ENCODE peak calls at places on chromosomes 13 and 19, in six cellular contexts. V is H54, R is upper lobe of left lung, T is ovary, Y is A549, Q is suprapubic skin. U is an unnamed sample.

GRCh38 chr13:100694722-100695644 is 20.4 kb upstream of the TMTC4 start:
- DNase-seq in V (peak), R (no peak), T (no peak), Y (peak), Q (no peak), U (no peak)

GRCh38 chr19:35889370-35890112 is 10.8 kb downstream of the NFKBID start:
- DNase-seq in V (no peak), R (peak), T (no peak), Y (no peak), Q (no peak), U (no peak)

GRCh38 chr13:107563099-107563925 is 652.0 kb downstream of the LIG4 start:
- DNase-seq in V (no peak), R (no peak), T (no peak), Y (no peak), Q (no peak), U (no peak)

GRCh38 chr13:38767506-38768265 is 80.8 kb downstream of the FREM2 start:
- DNase-seq in V (no peak), R (no peak), T (no peak), Y (no peak), Q (no peak), U (no peak)

GRCh38 chr19:31511696-31512095 is 162.5 kb upstream of the TSHZ3 start:
- DNase-seq in V (no peak), R (no peak), T (no peak), Y (no peak), Q (peak), U (no peak)

GRCh38 chr13:63190742-63191141 is 1775.1 kb upstream of the PCDH20 start:
- DNase-seq in V (no peak), R (no peak), T (no peak), Y (peak), Q (no peak), U (no peak)

GRCh38 chr19:41774515-41774980 is 19.2 kb downstream of the CEACAM6 start:
- DNase-seq in V (no peak), R (no peak), T (no peak), Y (peak), Q (no peak), U (no peak)

GRCh38 chr19:28887920-28888618 is 324.9 kb downstream of the UQCRFS1 start:
- DNase-seq in V (no peak), R (peak), T (no peak), Y (no peak), Q (no peak), U (no peak)

GRCh38 chr13:51246411-51247298 is 24.5 kb downstream of the FAM124A start:
- DNase-seq in V (no peak), R (peak), T (no peak), Y (no peak), Q (no peak), U (no peak)

GRCh38 chr13:92175330-92175729 is 776.9 kb downstream of the GPC5 start:
- DNase-seq in V (peak), R (no peak), T (peak), Y (peak), Q (no peak), U (no peak)

GRCh38 chr13:67224148-67224846 is 5.8 kb downstream of the PCDH9 start:
- DNase-seq in V (peak), R (no peak), T (peak), Y (peak), Q (peak), U (no peak)

GRCh38 chr13:106233336-106233735 is 302.1 kb downstream of the EFNB2 start:
- DNase-seq in V (no peak), R (no peak), T (no peak), Y (no peak), Q (no peak), U (no peak)

GRCh38 chr19:16330368-16330801 is 5.8 kb downstream of the KLF2 start:
- DNase-seq in V (peak), R (peak), T (peak), Y (peak), Q (peak), U (peak)

GRCh38 chr13:39786091-39786490 is 130.6 kb downstream of the COG6 start:
- DNase-seq in V (no peak), R (no peak), T (no peak), Y (no peak), Q (no peak), U (no peak)

GRCh38 chr13:101989798-101990350 is 412.0 kb downstream of the FGF14 start:
- DNase-seq in V (no peak), R (no peak), T (no peak), Y (no peak), Q (no peak), U (no peak)

GRCh38 chr19:43527860-43528622 is 1.0 kb upstream of the ETHE1 start:
- DNase-seq in V (no peak), R (no peak), T (peak), Y (no peak), Q (no peak), U (no peak)

GRCh38 chr13:40026741-40027140 is 371.3 kb downstream of the COG6 start:
- DNase-seq in V (no peak), R (no peak), T (no peak), Y (no peak), Q (no peak), U (no peak)

GRCh38 chr13:90362718-90363117 is 984.8 kb upstream of the MIR17HG start:
- DNase-seq in V (no peak), R (no peak), T (no peak), Y (peak), Q (no peak), U (no peak)

GRCh38 chr19:16116067-16116466 is 4.4 kb downstream of the RAB8A start:
- DNase-seq in V (no peak), R (no peak), T (no peak), Y (no peak), Q (no peak), U (no peak)

GRCh38 chr19:47005164-47005641 is 14.4 kb upstream of the NPAS1 start:
- DNase-seq in V (no peak), R (peak), T (no peak), Y (no peak), Q (no peak), U (no peak)

GRCh38 chr13:39634956-39635355 is 20.5 kb upstream of the COG6 start:
- DNase-seq in V (no peak), R (no peak), T (no peak), Y (no peak), Q (no peak), U (no peak)

GRCh38 chr13:30071890-30072817 is 221.7 kb upstream of the UBL3 start:
- DNase-seq in V (no peak), R (no peak), T (no peak), Y (peak), Q (no peak), U (no peak)

GRCh38 chr19:28420731-28421550 is 792.0 kb downstream of the UQCRFS1 start:
- DNase-seq in V (no peak), R (no peak), T (no peak), Y (no peak), Q (no peak), U (no peak)

GRCh38 chr13:101596803-101597202 is 144.3 kb downstream of the ITGBL1 start:
- DNase-seq in V (no peak), R (no peak), T (no peak), Y (no peak), Q (no peak), U (no peak)

GRCh38 chr19:55105237-55105636 is 12.2 kb downstream of the PPP1R12C start:
- DNase-seq in V (no peak), R (no peak), T (no peak), Y (no peak), Q (no peak), U (no peak)

GRCh38 chr13:32811297-32811800 is 204.9 kb upstream of the KL start:
- DNase-seq in V (no peak), R (no peak), T (no peak), Y (no peak), Q (no peak), U (no peak)

GRCh38 chr13:32117696-32118095 is 86.1 kb downstream of the FRY start:
- DNase-seq in V (no peak), R (no peak), T (no peak), Y (no peak), Q (no peak), U (no peak)

GRCh38 chr13:103272770-103273169 is 206.6 kb upstream of the SLC10A2 start:
- DNase-seq in V (no peak), R (no peak), T (no peak), Y (no peak), Q (no peak), U (no peak)

GRCh38 chr19:461664-462551 is 1.1 kb upstream of the SHC2 start:
- DNase-seq in V (no peak), R (peak), T (peak), Y (no peak), Q (no peak), U (no peak)

GRCh38 chr19:460877-461609 is at the start of gene SHC2:
- DNase-seq in V (no peak), R (peak), T (peak), Y (no peak), Q (no peak), U (no peak)

GRCh38 chr19:464146-464545 is 3.3 kb upstream of the SHC2 start:
- DNase-seq in V (no peak), R (peak), T (no peak), Y (no peak), Q (no peak), U (no peak)

GRCh38 chr19:465056-465816 is 4.4 kb upstream of the SHC2 start:
- DNase-seq in V (no peak), R (no peak), T (no peak), Y (no peak), Q (no peak), U (no peak)

DNA sequence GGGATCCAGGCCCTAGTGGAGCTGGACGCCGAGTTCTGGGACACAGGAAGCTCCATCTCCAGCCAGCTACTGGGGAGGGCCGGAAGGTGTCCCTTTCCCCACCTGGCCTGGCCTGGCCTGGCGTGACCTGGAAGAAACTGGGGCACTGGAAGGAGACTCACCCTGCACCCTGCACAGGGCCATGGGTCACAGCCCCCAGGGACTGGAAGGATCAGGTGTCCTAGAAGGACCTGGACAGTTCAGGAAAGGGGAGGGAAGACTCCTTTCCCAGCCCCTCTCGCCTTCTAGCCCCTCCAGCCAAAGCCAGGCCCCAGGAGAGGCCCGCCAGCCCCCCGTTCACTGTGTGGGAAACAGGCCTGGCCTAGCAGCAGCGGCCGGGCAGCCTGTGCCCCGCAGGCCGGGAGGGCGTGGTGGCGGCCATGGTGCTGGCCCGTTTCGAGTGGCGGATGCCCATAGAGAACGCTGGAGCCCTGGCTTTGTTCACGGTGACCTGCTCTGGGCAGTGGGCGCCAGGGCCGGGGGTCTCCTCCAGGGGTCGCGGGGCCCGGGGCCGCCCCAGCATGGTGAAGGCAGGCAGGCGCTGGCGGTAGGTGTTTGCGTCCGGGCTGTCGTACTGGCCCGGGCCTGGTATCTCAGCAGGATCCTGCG is 2.8 kb upstream of the SHC2 start:
- DNase-seq in V (no peak), R (peak), T (no peak), Y (no peak), Q (no peak), U (no peak)
- TF ChIP-seq POLR2A in V (no peak), R (no peak), T (no peak), Y (no peak), Q (no peak), U (no peak)

DNA sequence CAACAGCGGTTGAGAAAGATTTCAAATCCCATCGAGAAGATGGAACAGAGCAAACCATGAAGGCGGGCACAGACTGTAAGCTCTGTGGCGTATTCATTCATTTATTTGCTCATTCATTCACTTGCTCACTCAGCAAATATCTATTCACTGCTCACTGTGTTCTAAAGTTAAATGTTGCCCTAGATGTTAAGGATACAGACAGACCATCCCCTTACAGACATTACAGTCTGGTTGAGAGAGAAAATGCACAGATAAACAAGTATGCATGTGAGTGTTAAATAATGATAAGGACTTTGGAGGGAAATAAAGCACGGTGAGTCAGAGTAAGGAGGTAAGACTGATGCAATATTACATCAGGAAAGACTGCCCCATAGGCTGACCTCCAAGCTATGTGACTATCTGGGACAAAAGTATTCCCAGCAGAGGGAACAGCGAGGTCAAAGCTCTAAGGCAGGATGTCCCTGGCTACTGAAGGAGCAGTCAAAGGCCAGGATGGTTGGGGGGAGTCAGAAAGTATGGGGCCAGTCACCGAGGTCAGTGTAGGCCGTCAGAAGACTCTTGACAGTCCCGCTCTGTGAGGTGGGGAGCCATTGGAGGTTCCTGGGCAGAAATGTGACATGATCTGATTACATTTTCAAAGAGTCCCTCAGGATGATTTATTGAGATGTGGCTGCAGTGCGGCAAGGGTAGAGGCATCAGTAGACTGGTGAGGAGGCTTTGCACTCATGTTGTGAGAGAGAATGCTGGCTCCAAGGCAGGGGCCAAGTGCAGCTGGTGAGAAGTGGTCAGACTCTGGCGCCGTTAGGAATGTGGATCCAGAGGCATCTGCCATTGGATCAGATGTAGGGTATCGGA is 37.9 kb downstream of the MBNL2 start:
- DNase-seq in V (no peak), R (no peak), T (no peak), Y (peak), Q (no peak), U (no peak)
- TF ChIP-seq POLR2A in V (no peak), R (no peak), T (no peak), Y (no peak), Q (no peak), U (no peak)

GRCh38 chr13:41457589-41458186 is 338 bp downstream of the RGCC start:
- DNase-seq in V (no peak), R (peak), T (no peak), Y (no peak), Q (no peak), U (no peak)

GRCh38 chr13:41459754-41460111 is 2.4 kb downstream of the RGCC start:
- DNase-seq in V (no peak), R (no peak), T (no peak), Y (no peak), Q (no peak), U (no peak)

GRCh38 chr13:41458187-41458938 is 1.0 kb downstream of the RGCC start:
- DNase-seq in V (no peak), R (peak), T (no peak), Y (no peak), Q (peak), U (peak)

GRCh38 chr13:41460930-41461329 is 3.6 kb downstream of the RGCC start:
- DNase-seq in V (no peak), R (no peak), T (no peak), Y (no peak), Q (no peak), U (no peak)

GRCh38 chr13:41458939-41459753 is 1.8 kb downstream of the RGCC start:
- DNase-seq in V (no peak), R (no peak), T (no peak), Y (peak), Q (no peak), U (peak)
- TF ChIP-seq POLR2A in V (no peak), R (no peak), T (no peak), Y (no peak), Q (no peak), U (no peak)

GRCh38 chr19:45079063-45079910 is at the start of gene GEMIN7:
- DNase-seq in V (peak), R (peak), T (peak), Y (peak), Q (peak), U (no peak)
- TF ChIP-seq POLR2A in V (peak), R (no peak), T (peak), Y (peak), Q (peak), U (peak)

GRCh38 chr19:18110833-18111232 is 13.3 kb downstream of the MAST3 start:
- DNase-seq in V (no peak), R (no peak), T (no peak), Y (no peak), Q (no peak), U (no peak)
- TF ChIP-seq POLR2A in V (no peak), R (no peak), T (no peak), Y (no peak), Q (no peak), U (no peak)

DNA sequence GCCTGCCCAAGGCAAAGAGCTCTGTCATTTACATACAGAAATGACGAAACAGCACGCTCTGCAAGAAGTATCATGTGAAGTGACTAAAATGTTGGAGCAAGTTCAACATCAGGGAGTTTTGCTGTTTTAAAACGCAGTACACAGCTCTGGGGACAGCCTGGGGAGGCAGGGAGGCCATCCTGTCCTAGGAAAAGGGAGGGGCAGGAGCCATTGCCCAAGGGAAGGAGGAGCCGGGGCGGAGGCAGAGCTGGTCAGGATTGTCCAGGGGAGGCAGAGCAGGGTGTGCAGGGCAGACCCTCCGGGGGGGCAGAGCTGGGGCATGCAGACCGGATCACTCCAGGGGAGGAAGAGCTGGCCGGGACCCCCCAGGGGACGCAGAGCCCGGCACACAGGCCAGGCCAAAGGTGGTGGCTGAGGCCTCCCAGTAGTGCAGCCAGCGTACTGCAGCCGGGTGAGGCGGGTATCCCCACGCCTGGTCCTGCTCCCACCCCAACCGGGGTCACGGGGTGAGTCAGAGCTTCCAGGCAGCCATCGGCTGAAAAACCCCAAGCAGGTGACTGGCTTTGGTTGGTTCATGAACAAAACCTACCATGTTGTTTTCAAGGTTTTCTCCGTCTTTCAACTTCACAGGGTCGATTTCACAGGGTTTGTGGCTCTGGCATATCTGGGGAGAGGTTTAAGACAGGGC is 41.9 kb upstream of the C13orf46 start:
- DNase-seq in V (no peak), R (peak), T (no peak), Y (no peak), Q (no peak), U (no peak)
- TF ChIP-seq POLR2A in V (no peak), R (no peak), T (no peak), Y (no peak), Q (no peak), U (no peak)

DNA sequence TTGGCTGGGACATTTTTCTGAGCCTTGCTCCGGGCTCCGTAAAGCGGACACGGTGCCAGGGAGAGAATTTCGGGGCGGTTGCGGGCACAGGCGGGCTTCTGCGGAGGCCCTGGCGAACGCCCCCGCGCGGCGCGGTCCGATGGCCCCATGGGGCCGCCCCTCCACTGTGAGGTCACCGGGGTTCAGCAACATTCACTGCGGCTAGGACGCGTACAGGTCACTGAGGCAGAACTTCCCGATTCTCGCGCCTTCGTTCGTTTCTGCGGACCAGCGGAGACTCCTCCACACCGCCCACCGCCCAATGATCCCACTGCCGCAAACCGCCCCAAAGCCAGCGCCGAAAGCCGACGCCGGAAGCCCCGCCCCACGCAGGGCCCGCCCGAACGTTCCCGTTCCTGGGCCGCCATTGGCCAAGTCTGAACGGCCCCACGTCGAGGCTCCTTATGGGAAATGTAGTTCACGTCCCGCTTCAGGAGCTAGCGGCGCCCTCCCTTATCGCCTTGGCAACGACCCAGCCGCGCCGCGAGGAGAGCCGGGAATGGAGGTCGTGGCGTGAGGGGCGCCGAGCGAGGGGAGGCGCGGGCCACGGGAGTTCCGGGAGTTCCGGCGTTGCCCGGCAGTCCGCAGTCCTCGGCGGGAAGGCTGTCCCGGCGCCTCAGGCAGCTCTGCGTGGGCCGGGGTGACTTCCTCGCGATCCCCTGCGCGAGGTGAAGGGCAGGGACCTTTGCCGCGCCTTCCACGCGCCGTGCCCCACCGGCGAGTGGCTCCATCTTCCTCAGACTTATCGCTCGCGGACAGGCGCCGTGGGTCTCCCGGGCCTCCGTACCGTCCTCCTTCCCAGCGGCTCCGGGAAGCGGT is at the start of gene ZNF584:
- DNase-seq in V (peak), R (peak), T (peak), Y (peak), Q (peak), U (peak)
- TF ChIP-seq POLR2A in V (peak), R (no peak), T (peak), Y (peak), Q (peak), U (no peak)